ENCODE peak calls at places on chromosomes 16 and 17, in eight cellular contexts. U is left ventricle myocardium inferior, B is A549, G is thoracic aorta, M is H9, K is lower leg skin, R is neural progenitor cell, S is Calu3. F is an unnamed sample.

GRCh38 chr17:43940630-43941029 is 1.6 kb downstream of the PPY start:
- DNase-seq in S (peak; percentile 73), B (peak; percentile 58), M (peak; percentile 86), G (no peak), R (peak; percentile 77), U (no peak), K (no peak), F (no peak)

GRCh38 chr16:25734473-25735100 is 42.8 kb downstream of the HS3ST4 start:
- DNase-seq in B (no peak), G (no peak), S (no peak), U (no peak), R (no peak), M (no peak), K (no peak), F (no peak)

GRCh38 chr17:77184474-77184873 is 43.7 kb downstream of the SEC14L1 start:
- DNase-seq in M (no peak), S (no peak), R (no peak), G (no peak), U (no peak), K (no peak), B (no peak), F (no peak)

GRCh38 chr16:53094013-53094630 is 39.3 kb downstream of the CHD9 start:
- DNase-seq in K (peak; percentile 68), G (no peak), S (peak; percentile 72), M (no peak), B (peak; percentile 74), U (peak; percentile 68), R (no peak), F (no peak)

GRCh38 chr17:47877368-47878034 is 18.5 kb upstream of the SP2 start:
- DNase-seq in B (no peak), M (no peak), U (no peak), R (no peak), K (no peak), G (no peak), S (no peak), F (no peak)

GRCh38 chr17:21010705-21011596 is 31.9 kb downstream of the USP22 start:
- DNase-seq in B (no peak), G (no peak), K (no peak), S (no peak), U (no peak), M (no peak), R (no peak), F (no peak)

GRCh38 chr17:66955821-66956220 is 8.7 kb upstream of the CACNG4 start:
- DNase-seq in S (no peak), B (no peak), U (no peak), M (no peak), K (no peak), G (no peak), R (no peak), F (no peak)

GRCh38 chr17:45200701-45201100 is 21.0 kb upstream of the FMNL1 start:
- DNase-seq in K (no peak), S (no peak), R (no peak), U (peak; percentile 55), G (no peak), B (no peak), M (peak; percentile 55), F (no peak)

GRCh38 chr17:56636276-56636675 is 42.8 kb downstream of the NOG start:
- DNase-seq in B (no peak), R (no peak), S (no peak), U (no peak), G (no peak), K (no peak), M (no peak), F (no peak)

GRCh38 chr16:19520861-19521331 is 1.0 kb downstream of the GDE1 start:
- DNase-seq in K (no peak), U (no peak), S (peak; percentile 48), R (no peak), B (peak; percentile 44), M (no peak), G (no peak), F (no peak)

GRCh38 chr17:7293821-7294613 is 422 bp downstream of the YBX2 start:
- DNase-seq in R (peak; percentile 77), K (no peak), S (no peak), G (no peak), M (peak; percentile 92), U (no peak), B (no peak), F (peak; percentile 43)

GRCh38 chr16:81863630-81864352 is 84.7 kb downstream of the PLCG2 start:
- DNase-seq in R (peak; percentile 33), G (no peak), M (peak; percentile 50), B (no peak), K (no peak), U (no peak), S (no peak), F (no peak)

GRCh38 chr17:5608696-5609095 is 24.4 kb upstream of the NLRP1 start:
- DNase-seq in U (no peak), M (no peak), G (no peak), R (no peak), K (no peak), S (no peak), B (no peak), F (no peak)

GRCh38 chr16:4217246-4218131 is 24.4 kb downstream of the SRL start:
- DNase-seq in S (no peak), G (no peak), B (no peak), R (peak; percentile 32), K (no peak), U (peak; percentile 80), M (no peak), F (no peak)

GRCh38 chr16:78770353-78771091 is 671.1 kb downstream of the WWOX start:
- DNase-seq in S (no peak), M (peak; percentile 89), U (peak; percentile 72), B (peak; percentile 49), K (peak; percentile 68), R (peak; percentile 76), G (peak; percentile 18), F (peak; percentile 27)

DNA sequence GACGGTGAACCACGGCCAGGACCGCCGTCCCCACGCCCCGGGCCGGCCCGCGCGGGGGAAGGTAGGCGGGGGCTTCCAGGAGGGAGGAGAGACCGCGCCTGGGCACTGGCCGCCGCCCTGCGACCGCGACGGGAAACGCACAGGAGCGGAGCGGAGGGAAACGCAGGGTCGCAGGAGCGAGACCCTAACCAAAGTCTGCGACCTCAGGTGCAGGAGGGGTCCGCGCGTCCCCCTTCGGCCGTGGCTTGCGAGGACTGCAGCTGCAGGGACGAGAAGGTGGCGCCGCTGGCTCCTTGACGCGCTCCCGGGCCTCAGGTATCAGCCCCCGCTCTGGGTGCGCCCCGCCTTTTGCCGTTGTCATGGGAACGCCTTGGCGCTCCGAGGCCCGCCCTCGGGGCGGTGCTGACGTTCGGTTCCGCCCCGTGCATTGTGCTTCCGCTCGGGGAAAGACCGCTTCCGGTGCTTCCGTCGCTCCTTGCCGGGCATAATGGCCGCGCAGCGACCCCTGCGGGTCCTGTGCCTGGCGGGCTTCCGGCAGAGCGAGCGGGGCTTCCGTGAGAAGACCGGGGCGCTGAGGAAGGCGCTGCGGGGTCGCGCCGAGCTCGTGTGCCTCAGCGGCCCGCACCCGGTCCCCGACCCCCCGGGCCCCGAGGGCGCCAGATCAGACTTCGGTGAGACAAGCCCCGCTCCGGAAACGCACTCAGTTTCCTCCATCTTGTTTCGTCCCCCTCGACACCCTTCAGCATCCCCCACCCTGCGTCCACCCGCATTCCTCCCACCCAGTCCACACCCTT is at the start of gene OVCA2:
- DNase-seq in B (peak; percentile 96), G (peak; percentile 70), M (peak; percentile 98), R (peak; percentile 99), S (peak; percentile 93), K (peak; percentile 91), U (peak; percentile 93), F (peak; percentile 86)
- TF ChIP-seq CTCF in B (peak; percentile 47), G (peak; percentile 26), M (peak; percentile 62), R (peak; percentile 63), S (no peak), K (no peak), U (peak; percentile 62), F (peak; percentile 39)

GRCh38 chr17:10396529-10397163 is 23.8 kb upstream of the MYH13 start:
- DNase-seq in S (no peak), U (no peak), B (no peak), K (no peak), M (no peak), R (no peak), G (no peak), F (no peak)

GRCh38 chr17:10403589-10403988 is 18.2 kb downstream of the MYH8 start:
- DNase-seq in U (no peak), R (no peak), B (no peak), S (no peak), G (no peak), K (no peak), M (no peak), F (no peak)

GRCh38 chr17:10394201-10394887 is 21.5 kb upstream of the MYH13 start:
- DNase-seq in S (no peak), U (no peak), G (no peak), K (no peak), R (no peak), M (no peak), B (no peak), F (no peak)

GRCh38 chr17:10398352-10398751 is 23.4 kb downstream of the MYH8 start:
- DNase-seq in M (peak; percentile 79), B (no peak), S (no peak), K (no peak), R (peak; percentile 25), G (no peak), U (no peak), F (no peak)
- TF ChIP-seq CTCF in M (peak; percentile 69), B (no peak), S (no peak), K (no peak), R (peak; percentile 46), G (no peak), U (no peak), F (no peak)

DNA sequence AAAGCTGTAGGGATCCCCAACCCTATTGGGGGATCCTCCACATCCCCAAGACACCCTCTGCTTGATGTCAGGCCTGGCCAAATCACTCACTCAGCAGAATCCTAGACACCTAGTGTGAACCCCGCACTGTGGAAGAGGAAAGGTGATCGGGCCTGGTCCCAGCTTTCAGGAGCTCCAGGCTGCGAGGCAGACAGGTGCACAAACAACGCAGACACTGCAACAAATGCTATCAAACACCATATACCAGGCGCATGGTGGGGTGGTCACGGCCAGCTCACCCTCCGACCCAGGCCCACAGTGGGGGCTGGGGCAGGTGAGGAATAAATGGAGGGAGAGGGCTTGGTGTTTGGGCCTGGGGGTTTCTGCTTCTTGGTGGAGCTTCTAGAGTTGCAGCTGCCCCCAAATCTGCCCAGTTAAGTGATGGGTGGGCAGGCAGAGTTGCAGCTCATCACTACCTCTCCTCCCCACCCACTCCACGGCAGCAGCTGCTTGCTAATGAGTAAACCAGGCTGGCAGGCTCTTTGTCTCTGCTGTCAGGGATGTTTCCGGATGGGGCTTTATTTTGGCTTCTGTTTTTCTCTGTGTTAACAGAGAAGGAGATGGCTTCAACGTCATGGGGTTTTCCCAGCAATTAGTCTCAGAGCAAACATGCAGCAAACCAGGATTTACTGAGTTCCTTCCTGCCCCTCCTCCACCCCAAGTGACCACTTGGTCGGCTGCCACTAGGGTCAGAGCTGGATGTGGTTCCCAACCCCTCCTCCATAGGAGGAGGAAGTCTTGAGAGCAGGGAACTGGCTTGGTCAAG is 46.6 kb downstream of the PECAM1 start:
- DNase-seq in U (peak; percentile 80), K (peak; percentile 66), B (peak; percentile 64), G (no peak), R (peak; percentile 10), S (peak; percentile 76), M (no peak), F (no peak)
- TF ChIP-seq CTCF in U (no peak), K (no peak), B (no peak), G (no peak), R (no peak), S (no peak), M (no peak), F (no peak)

GRCh38 chr16:8900343-8900742 is 18.2 kb downstream of the LITAFD start:
- DNase-seq in G (no peak), K (no peak), B (no peak), U (no peak), R (no peak), M (no peak), S (no peak), F (no peak)
- TF ChIP-seq CTCF in G (no peak), K (no peak), B (no peak), U (no peak), R (no peak), M (no peak), S (no peak), F (no peak)

F was measured in D721Med.